ENCODE peak calls at places on chromosomes 4 and X, in five cellular contexts. U is H1, Q is breast epithelium, P is stomach, E is prostate gland. A is an unnamed sample.

GRCh38 chr4:16676247-16676646 is 222.2 kb downstream of the LDB2 start:
- DNase-seq in Q (no peak), P (no peak), U (no peak), E (no peak), A (no peak)

GRCh38 chr4:132792305-132792704 is 356.8 kb upstream of the PCDH10 start:
- DNase-seq in P (no peak), E (no peak), Q (no peak), U (no peak), A (no peak)

GRCh38 chr4:89410687-89411086 is 103.1 kb upstream of the GPRIN3 start:
- DNase-seq in Q (no peak), U (no peak), P (no peak), E (no peak), A (no peak)

GRCh38 chr4:85402371-85402770 is 72.6 kb upstream of the ARHGAP24 start:
- DNase-seq in Q (no peak), E (no peak), U (no peak), P (no peak), A (no peak)

GRCh38 chr4:139223682-139224317 is 46.8 kb upstream of the ELF2 start:
- DNase-seq in E (no peak), P (no peak), U (no peak), Q (no peak), A (no peak)

GRCh38 chr4:101163936-101164335 is 183.4 kb downstream of the PPP3CA start:
- DNase-seq in P (no peak), E (no peak), U (no peak), Q (no peak), A (no peak)

GRCh38 chr4:101977096-101977495 is 186.6 kb downstream of the BANK1 start:
- DNase-seq in E (peak), P (no peak), U (no peak), Q (peak), A (no peak)

GRCh38 chr4:156109943-156110925 is 156.6 kb upstream of the CTSO start:
- DNase-seq in Q (no peak), P (no peak), U (peak), E (peak), A (no peak)

GRCh38 chr4:29295280-29295679 is 1424.9 kb upstream of the PCDH7 start:
- DNase-seq in E (no peak), Q (no peak), P (no peak), U (no peak), A (no peak)

GRCh38 chr4:39732728-39733127 is 34.8 kb downstream of the UBE2K start:
- DNase-seq in E (no peak), P (no peak), Q (no peak), U (peak), A (no peak)

GRCh38 chrX:103629295-103630170 is 758 bp downstream of the TCEAL1 start:
- DNase-seq in U (peak), P (peak), E (peak), Q (peak), A (no peak)

GRCh38 chr4:26727849-26728248 is 132.8 kb upstream of the STIM2 start:
- DNase-seq in Q (no peak), P (no peak), U (no peak), E (no peak), A (no peak)

GRCh38 chr4:7721984-7722551 is 217.6 kb downstream of the AFAP1 start:
- DNase-seq in Q (no peak), E (no peak), P (no peak), U (no peak), A (no peak)

GRCh38 chr4:15714616-15715015 is 11.8 kb downstream of the BST1 start:
- DNase-seq in P (no peak), Q (no peak), E (no peak), U (no peak), A (no peak)

DNA sequence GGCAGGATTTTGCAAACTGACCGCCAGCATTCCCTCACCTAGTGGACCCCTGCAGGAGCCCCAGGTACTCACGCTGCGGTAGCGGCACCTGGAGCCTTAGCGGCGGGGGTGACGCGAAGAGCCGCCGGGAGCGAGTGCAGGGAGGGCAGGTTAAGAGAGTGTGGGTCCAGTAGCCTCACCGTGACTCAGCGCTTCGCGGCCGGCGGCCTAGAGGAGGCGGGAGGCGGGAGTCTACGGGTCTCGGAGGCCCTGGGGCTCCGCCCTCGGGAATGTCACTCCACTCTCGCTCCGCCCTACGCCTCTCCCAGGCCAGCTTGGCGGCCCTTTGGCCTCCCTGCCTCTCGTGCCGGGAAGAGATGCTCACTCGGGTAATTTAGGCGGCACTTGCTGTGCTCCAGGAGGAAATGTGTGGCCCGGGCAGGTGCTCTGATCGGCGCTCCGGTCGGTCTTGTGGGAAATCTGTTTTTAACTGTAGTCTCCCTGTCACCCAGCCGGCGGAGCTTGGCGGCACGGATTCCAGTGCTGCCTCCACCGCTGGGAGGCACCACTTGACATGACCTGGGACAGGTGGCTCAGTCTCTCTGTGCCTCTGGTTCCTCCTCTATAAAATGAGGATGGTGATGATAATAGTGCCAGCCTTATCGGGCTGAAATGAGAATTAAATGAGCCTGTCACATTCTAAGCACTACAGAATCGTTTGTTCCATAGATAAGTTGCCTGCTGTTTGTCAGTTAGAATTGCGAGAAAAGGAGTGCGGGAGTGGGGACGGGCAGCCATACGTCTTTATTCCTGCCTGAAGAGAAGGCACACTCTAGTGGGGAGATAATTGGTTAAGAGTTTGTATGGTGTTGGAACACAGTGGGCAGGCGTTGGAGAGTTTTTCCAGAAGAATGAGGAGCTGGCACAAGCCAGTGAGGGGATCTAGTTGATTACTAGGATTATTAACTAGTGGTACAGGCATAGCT is at the start of gene PIR:
- DNase-seq in Q (peak), E (peak), U (peak), P (peak), A (peak)
- TF ChIP-seq POLR2A in Q (no peak), E (peak), U (no peak), P (no peak), A (no peak)

DNA sequence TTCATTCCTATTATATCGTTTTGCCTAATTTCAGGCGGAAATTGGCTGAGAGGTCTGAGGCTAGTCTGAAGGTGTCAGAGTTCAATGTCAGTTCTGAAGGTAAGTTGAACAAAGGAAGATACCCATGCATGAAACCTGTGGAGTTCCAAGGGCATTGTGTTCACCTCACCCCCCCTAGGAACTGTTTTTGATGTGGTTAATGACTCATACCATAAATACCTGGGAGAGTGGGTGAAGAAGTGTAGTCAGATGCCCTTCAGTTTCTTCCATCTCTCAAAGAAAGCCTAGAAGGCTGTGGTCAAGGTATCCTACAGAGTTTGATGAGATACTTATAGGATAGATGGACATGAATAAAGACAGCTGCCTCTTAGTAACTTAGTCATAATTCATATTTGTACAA is 2.7 kb downstream of the UTP14A start:
- DNase-seq in Q (no peak), U (no peak), E (no peak), P (no peak), A (no peak)
- TF ChIP-seq POLR2AphosphoS5 in Q (no peak), U (no peak), E (no peak), P (no peak), A (no peak)

GRCh38 chr4:38075370-38076152 is 115.4 kb downstream of the PTTG2 start:
- DNase-seq in Q (no peak), U (no peak), E (no peak), P (no peak), A (no peak)
- TF ChIP-seq POLR2A in Q (no peak), U (no peak), E (no peak), P (no peak), A (no peak)

DNA sequence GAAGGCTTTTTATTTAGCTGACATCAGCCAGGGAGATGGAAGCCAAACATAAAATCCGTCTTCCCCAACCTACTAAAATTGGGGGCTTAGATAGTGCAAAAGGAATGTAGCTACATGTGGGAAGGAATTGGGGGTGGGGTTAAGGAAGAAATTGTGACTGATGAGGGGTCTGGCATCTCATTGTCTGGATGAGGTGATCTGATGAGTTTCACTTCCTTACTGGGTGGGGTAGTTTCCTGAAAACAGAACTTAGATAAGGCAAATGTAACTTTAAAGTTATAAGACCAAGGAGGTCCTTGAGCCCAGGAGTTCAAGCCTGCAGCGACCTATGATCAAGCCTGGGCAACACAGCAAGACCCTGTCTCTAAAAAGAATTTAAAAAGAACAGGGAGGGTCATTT is 105.5 kb upstream of the NEIL3 start:
- DNase-seq in Q (no peak), E (no peak), P (no peak), U (no peak), A (no peak)
- TF ChIP-seq POLR2AphosphoS5 in Q (no peak), E (no peak), P (no peak), U (no peak), A (no peak)

DNA sequence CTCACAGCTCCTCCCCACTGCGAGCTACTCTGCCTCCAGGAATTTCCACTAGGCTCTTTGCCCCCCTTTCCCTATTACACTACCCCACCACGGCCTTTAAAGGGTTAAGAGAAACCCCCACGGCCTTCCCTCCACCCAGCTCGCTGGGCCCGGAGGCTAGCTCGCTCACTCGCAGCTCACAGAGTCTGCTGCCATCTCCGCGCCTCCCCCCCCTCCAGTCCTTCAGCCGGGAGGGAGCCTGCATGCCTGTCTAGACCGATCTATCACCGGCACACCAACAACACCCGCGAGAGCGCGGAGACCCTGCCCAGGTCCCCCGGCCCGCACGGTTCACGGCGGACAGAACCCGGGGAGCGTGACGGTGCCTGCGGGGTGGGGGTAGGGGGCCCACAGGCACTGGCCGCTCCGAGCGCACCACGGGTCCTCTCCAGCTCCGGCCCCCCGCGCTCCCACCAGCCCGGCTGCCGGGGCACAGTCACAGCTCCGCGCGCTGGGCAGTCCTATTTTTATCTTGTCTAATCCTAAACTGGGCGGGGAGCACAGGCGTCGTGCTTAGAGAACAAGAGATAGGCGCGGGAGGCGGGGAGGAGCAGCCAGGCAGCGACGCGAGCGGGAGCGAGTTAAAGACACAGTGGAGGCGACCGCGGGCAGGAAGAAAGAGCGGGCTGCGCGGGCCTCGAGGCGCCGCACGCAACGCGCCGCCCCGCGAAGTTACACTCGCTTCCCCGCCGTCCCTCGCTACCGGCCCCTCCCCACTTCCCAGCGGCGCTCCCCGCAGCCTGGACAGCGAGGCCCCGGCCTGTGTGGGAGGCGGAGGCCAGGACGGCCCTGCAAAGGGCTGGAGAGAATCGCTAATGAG is 3.5 kb downstream of the BCOR start:
- DNase-seq in Q (no peak), P (no peak), E (peak), U (peak), A (no peak)
- TF ChIP-seq POLR2A in Q (no peak), P (no peak), E (no peak), U (no peak), A (no peak)

DNA sequence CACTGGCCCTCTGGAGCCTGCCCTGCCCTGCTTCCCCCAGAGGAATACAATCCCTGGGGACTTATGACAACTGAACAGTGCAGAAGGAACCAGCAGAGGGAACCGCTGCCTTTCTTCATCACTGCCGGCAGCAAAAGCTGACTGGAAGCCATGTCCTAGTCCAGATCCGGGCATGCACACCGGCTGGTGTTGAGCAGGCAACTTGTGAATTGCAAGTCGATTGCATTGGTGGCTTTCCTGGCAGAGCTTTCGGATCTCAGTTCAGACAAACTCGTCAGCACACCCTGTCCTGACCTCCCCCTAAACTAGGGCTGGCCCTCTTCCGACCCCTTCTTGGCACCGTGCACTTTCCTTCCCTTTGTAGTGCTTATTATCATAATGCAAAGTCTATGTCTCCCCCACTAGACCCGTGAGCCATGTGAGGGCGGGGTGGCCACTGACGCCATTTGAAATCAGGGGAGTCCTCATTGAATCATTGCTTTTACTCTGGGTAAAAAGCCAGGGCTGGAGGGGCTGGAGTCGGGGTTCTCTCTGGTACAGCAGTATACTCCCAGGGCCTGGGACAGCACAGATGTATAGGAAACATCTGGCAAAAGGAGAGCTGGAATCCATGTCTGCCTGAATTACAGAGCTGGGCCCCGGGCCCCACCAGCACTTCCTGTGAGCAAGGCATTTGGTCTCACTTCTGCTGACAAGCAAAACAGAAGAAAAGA is 1.8 kb downstream of the ARHGAP4 start:
- DNase-seq in Q (no peak), P (peak), E (no peak), U (no peak), A (no peak)
- TF ChIP-seq POLR2AphosphoS5 in Q (no peak), P (no peak), E (no peak), U (no peak), A (no peak)

GRCh38 chr4:104494161-104494560 is 533 bp downstream of the CXXC4 start:
- DNase-seq in U (no peak), E (no peak), Q (no peak), P (no peak), A (no peak)

GRCh38 chr4:104491396-104491821 is 3.3 kb downstream of the CXXC4 start:
- DNase-seq in Q (no peak), P (peak), U (peak), E (peak), A (no peak)

GRCh38 chr4:104493071-104493831 is 1.4 kb downstream of the CXXC4 start:
- DNase-seq in Q (no peak), E (no peak), P (no peak), U (no peak), A (no peak)

GRCh38 chr4:104491826-104492771 is 2.6 kb downstream of the CXXC4 start:
- DNase-seq in U (peak), P (no peak), Q (no peak), E (peak), A (no peak)

GRCh38 chr4:104494822-104495559 is at the start of gene CXXC4:
- DNase-seq in P (peak), U (peak), Q (peak), E (peak), A (no peak)
- TF ChIP-seq POLR2A in P (no peak), U (peak), Q (no peak), E (no peak), A (peak)